ENCODE peak calls at places on chromosome 21, in ten cellular contexts. M, Z, I, W, S, J, R, V, X and O are unnamed samples.

GRCh38 chr21:29096619-29097018 is 23.2 kb upstream of the CCT8 start:
- DNase-seq in X (no peak), I (no peak), W (no peak), Z (no peak), V (no peak), J (no peak), R (no peak), S (no peak), M (no peak), O (no peak)

GRCh38 chr21:17461014-17461413 is 51.8 kb upstream of the CXADR start:
- DNase-seq in R (no peak), I (peak; percentile 93), M (no peak), J (no peak), S (peak; percentile 16), Z (peak; percentile 44), X (no peak), W (no peak), V (peak; percentile 61), O (no peak)

GRCh38 chr21:22120616-22121266 is 1122.5 kb downstream of the NCAM2 start:
- DNase-seq in M (peak; percentile 37), R (no peak), S (no peak), X (no peak), Z (no peak), J (peak; percentile 28), V (no peak), I (no peak), W (peak; percentile 34), O (no peak)

GRCh38 chr21:33292724-33293123 is 26.6 kb downstream of the IL10RB start:
- DNase-seq in W (no peak), M (no peak), Z (no peak), R (no peak), J (no peak), I (no peak), S (no peak), V (no peak), X (no peak), O (no peak)

GRCh38 chr21:20443558-20444155 is 554.6 kb upstream of the NCAM2 start:
- DNase-seq in I (no peak), W (no peak), V (no peak), J (peak; percentile 17), M (no peak), X (no peak), R (no peak), S (no peak), Z (no peak), O (no peak)

GRCh38 chr21:20313013-20313412 is 685.2 kb upstream of the NCAM2 start:
- DNase-seq in J (no peak), Z (no peak), R (no peak), S (no peak), I (no peak), W (no peak), V (no peak), M (no peak), X (no peak), O (no peak)

GRCh38 chr21:43574741-43575465 is 84.4 kb downstream of the HSF2BP start:
- DNase-seq in V (no peak), J (no peak), S (no peak), Z (no peak), M (peak; percentile 71), R (no peak), X (no peak), W (peak; percentile 83), I (no peak), O (no peak)

GRCh38 chr21:18801468-18801867 is 397.9 kb upstream of the TMPRSS15 start:
- DNase-seq in R (no peak), I (peak; percentile 12), S (peak; percentile 2), V (no peak), Z (no peak), X (no peak), M (no peak), W (no peak), J (no peak), O (no peak)

GRCh38 chr21:37292041-37292440 is 24.9 kb upstream of the VPS26C start:
- DNase-seq in R (no peak), W (no peak), X (no peak), V (no peak), S (no peak), M (no peak), I (no peak), J (no peak), Z (no peak), O (no peak)
- TF ChIP-seq CTCF in R (no peak), W (no peak), X (no peak), V (no peak), S (no peak), M (no peak), I (no peak), J (no peak), Z (no peak), O (no peak)

GRCh38 chr21:44759628-44760285 is 41.9 kb downstream of the UBE2G2 start:
- DNase-seq in M (no peak), Z (no peak), J (no peak), S (no peak), W (no peak), V (no peak), I (no peak), R (no peak), X (no peak), O (no peak)

GRCh38 chr21:44762221-44763049 is 39.2 kb downstream of the UBE2G2 start:
- DNase-seq in V (no peak), Z (no peak), J (no peak), W (no peak), X (no peak), R (no peak), S (no peak), M (no peak), I (no peak), O (no peak)

GRCh38 chr21:44761747-44762208 is 39.8 kb downstream of the UBE2G2 start:
- DNase-seq in W (no peak), I (no peak), M (no peak), V (no peak), S (no peak), R (no peak), X (no peak), J (no peak), Z (no peak), O (no peak)

GRCh38 chr21:44760376-44760775 is 41.2 kb downstream of the UBE2G2 start:
- DNase-seq in W (no peak), M (no peak), V (no peak), J (no peak), R (no peak), Z (no peak), S (no peak), I (no peak), X (no peak), O (no peak)

DNA sequence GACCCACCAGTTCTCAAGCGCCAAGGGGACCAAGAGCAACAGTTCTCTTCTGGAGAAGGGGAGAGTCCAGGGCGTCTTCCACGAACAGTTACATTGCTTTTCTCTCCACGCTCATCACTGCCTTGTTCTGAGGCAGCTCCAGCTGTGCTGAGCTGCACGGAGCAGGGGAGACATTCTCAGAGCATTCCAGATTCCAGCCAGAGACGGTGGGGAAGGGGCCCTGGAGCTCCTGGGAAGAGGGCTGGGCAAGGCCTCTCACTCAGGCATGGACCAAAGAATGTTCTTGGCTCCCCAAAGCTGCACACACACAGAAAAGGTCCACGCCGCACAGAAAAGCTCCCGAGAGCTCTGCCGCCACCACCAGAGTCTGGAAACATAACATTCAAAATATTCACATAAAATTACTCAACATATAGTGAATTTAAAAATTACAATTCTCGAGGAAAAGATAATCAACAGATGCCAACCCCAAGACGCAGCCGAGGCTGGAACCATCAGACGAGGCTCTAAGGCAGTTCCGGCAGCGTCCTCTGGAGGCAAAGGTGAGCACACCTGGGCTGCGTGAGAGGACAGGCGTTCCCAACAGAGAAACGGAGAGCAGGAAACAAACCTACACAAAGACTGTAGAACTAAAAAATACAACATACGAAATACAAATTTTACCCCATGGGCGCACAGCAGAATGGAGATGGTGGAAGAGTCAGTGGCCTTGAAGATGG is 40.5 kb downstream of the UBE2G2 start:
- DNase-seq in W (no peak), R (no peak), I (no peak), J (no peak), S (no peak), X (peak; percentile 47), M (no peak), V (no peak), Z (no peak), O (no peak)
- TF ChIP-seq CTCF in W (no peak), R (peak; percentile 62), I (no peak), J (peak; percentile 66), S (peak; percentile 52), X (no peak), M (peak; percentile 25), V (peak; percentile 29), Z (no peak), O (peak; percentile 3)

GRCh38 chr21:34615487-34615814 is 538 bp upstream of the RCAN1 start:
- DNase-seq in X (no peak), I (no peak), Z (no peak), R (no peak), W (no peak), M (no peak), V (no peak), S (no peak), J (no peak), O (no peak)
- TF ChIP-seq CTCF in X (no peak), I (no peak), Z (no peak), R (no peak), W (no peak), M (no peak), V (no peak), S (no peak), J (no peak), O (no peak)

GRCh38 chr21:41774467-41775151 is 7.8 kb upstream of the RIPK4 start:
- DNase-seq in Z (no peak), R (no peak), J (no peak), M (no peak), W (no peak), V (no peak), X (no peak), S (no peak), I (no peak), O (no peak)

GRCh38 chr21:41771625-41771945 is 4.7 kb upstream of the RIPK4 start:
- DNase-seq in R (no peak), S (no peak), I (no peak), V (no peak), W (no peak), Z (no peak), J (no peak), M (no peak), X (no peak), O (no peak)

GRCh38 chr21:41770901-41771624 is 4.2 kb upstream of the RIPK4 start:
- DNase-seq in Z (no peak), V (no peak), W (no peak), X (no peak), I (no peak), R (no peak), J (no peak), S (no peak), M (peak; percentile 38), O (no peak)

GRCh38 chr21:41769933-41770332 is 3.1 kb upstream of the RIPK4 start:
- DNase-seq in X (no peak), J (no peak), R (no peak), I (no peak), Z (no peak), V (no peak), M (no peak), W (no peak), S (no peak), O (no peak)

DNA sequence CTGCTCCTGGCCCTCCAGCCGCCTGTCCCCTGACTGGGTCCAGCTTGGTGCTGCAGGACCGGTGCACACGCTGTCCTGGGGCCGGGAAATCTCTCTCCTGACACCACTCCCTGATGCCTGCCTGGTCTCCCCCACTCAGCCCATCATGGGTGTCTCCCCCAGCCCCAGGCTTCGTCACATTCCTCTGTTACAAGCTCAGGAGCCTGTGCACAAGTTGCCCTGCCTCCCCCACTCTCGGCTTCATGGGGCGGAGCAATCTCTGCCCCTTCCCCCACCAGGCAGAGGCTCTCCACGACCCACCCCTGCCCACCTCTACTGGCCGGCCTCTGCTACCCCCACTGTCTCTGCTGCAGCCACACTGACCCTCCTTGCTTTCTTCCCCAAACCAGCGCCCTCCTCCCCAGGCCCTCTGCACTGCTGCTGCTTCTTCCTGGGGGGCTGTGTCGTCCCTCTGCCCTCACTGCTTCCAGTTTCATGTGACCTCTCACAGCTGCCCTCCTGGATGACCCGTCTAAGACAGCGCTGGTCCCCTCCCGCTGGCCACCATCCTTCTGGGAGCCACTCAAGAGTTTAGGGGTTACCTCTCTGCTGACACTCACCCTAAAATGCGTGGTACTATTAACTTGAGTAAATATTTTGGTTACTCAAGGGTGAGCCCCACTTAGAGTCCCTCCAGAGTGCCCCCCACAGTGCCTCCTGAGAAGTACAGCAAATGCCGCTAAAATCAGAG is 5.7 kb upstream of the RIPK4 start:
- DNase-seq in X (no peak), S (no peak), Z (no peak), M (peak; percentile 6), R (no peak), W (no peak), J (no peak), V (no peak), I (no peak), O (no peak)
- TF ChIP-seq CTCF in X (no peak), S (no peak), Z (no peak), M (no peak), R (no peak), W (no peak), J (no peak), V (no peak), I (no peak), O (no peak)